ENCODE peak calls at places on chromosomes 12 and 14, in eight cellular contexts. Z, P, C, R, S, V, W and A are unnamed samples.

GRCh38 chr12:38158428-38159091 is 158.0 kb upstream of the ALG10B start:
- DNase-seq in Z (no peak), P (no peak), C (no peak), R (no peak), S (no peak), V (no peak), W (no peak), A (no peak)

GRCh38 chr12:67268896-67269631 is at the start of gene CAND1:
- DNase-seq in Z (peak; percentile 88), P (peak; percentile 94), C (peak; percentile 91), R (peak; percentile 85), S (peak; percentile 100), V (peak; percentile 85), W (peak; percentile 96), A (peak; percentile 99)

GRCh38 chr14:92802678-92803077 is 8.6 kb downstream of the GOLGA5 start:
- DNase-seq in Z (no peak), P (no peak), C (no peak), R (no peak), S (no peak), V (no peak), W (no peak), A (no peak)

GRCh38 chr12:26406813-26407212 is 211.4 kb downstream of the SSPN start:
- DNase-seq in Z (no peak), P (no peak), C (no peak), R (no peak), S (no peak), V (no peak), W (no peak), A (no peak)

GRCh38 chr12:28535216-28535615 is 345.0 kb downstream of the CCDC91 start:
- DNase-seq in Z (no peak), P (peak; percentile 40), C (no peak), R (no peak), S (peak; percentile 71), V (no peak), W (no peak), A (peak; percentile 56)

GRCh38 chr14:74891870-74892269 is 10.2 kb downstream of the DLST start:
- DNase-seq in Z (no peak), P (no peak), C (no peak), R (no peak), S (peak; percentile 60), V (no peak), W (no peak), A (no peak)

GRCh38 chr12:39912211-39912980 is 193.5 kb downstream of the SLC2A13 start:
- DNase-seq in Z (no peak), P (no peak), C (no peak), R (no peak), S (no peak), V (no peak), W (no peak), A (no peak)

GRCh38 chr12:10632226-10632625 is 18.8 kb upstream of the MAGOHB start:
- DNase-seq in Z (no peak), P (no peak), C (no peak), R (no peak), S (peak; percentile 15), V (no peak), W (no peak), A (no peak)

GRCh38 chr14:105064721-105065143 is 498 bp downstream of the GPR132 start:
- DNase-seq in Z (no peak), P (no peak), C (no peak), R (no peak), S (peak; percentile 10), V (no peak), W (no peak), A (no peak)

GRCh38 chr14:76918176-76918750 is 92.1 kb downstream of the LRRC74A start:
- DNase-seq in Z (no peak), P (no peak), C (no peak), R (no peak), S (peak; percentile 87), V (no peak), W (no peak), A (peak; percentile 76)

GRCh38 chr12:95473440-95473946 is 459 bp upstream of the METAP2 start:
- DNase-seq in Z (peak; percentile 27), P (no peak), C (peak; percentile 33), R (no peak), S (peak; percentile 58), V (no peak), W (peak; percentile 18), A (peak; percentile 12)

GRCh38 chr12:131892711-131893604 is 1.5 kb upstream of the ULK1 start:
- DNase-seq in Z (no peak), P (no peak), C (no peak), R (no peak), S (no peak), V (no peak), W (no peak), A (no peak)

GRCh38 chr14:75277796-75278421 is 719 bp upstream of the FOS start:
- DNase-seq in Z (no peak), P (no peak), C (no peak), R (no peak), S (peak; percentile 67), V (no peak), W (no peak), A (no peak)

GRCh38 chr14:88729159-88729558 is 63.6 kb downstream of the EML5 start:
- DNase-seq in Z (no peak), P (no peak), C (no peak), R (no peak), S (peak; percentile 2), V (no peak), W (no peak), A (peak; percentile 12)
- TF ChIP-seq CTCF in Z (peak; percentile 52), P (peak; percentile 26), C (peak; percentile 10), R (peak; percentile 42), S (peak; percentile 38), V (no peak), W (no peak), A (peak; percentile 72)

DNA sequence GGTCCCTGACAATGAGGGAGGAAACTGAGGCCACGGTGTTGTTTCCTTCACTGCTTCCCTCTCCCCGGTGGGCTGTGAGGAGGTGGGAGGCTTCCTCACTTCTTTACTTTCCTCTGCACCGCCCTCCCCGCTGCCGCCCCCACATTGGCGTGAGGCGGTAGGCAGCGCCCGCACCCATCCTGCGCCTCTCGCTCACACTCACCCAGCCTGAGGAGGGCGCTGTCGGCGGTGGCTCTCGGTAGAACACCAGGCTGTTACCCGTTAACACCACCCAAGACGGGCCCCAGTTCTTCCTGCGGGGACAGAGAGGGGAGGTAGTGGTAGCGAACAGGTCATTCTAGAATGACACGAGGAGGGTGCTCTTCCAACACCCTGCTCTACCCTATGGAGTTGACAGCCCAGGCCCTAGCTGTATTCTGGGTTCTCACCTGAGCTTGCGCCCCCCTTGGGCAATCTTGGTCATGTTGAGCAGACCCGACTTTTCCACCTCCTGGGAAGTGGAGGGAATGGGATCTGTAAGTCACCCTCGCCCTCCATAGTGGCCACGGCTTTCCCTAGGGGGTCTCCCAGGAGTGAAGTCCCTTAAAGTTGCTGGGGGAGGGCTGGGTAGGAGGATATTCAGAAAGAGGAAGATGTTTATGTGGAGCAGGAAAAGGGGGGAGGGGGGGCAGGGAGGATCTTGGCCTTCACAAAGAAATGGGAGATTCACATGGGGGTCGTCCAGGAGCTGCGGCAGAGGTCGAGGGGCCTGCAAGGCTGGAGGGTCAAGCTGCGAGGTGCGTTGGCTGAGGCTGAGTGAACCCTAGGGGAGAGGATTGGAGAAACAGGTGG is 3.3 kb downstream of the ARHGAP9 start:
- DNase-seq in Z (peak; percentile 63), P (no peak), C (no peak), R (no peak), S (no peak), V (peak; percentile 68), W (no peak), A (no peak)
- TF ChIP-seq CTCF in Z (peak; percentile 37), P (peak; percentile 27), C (peak; percentile 15), R (peak; percentile 31), S (no peak), V (peak; percentile 63), W (no peak), A (peak; percentile 56)

GRCh38 chr14:102591944-102592772 is at the start of gene RCOR1:
- DNase-seq in Z (peak; percentile 99), P (peak; percentile 88), C (peak; percentile 98), R (peak; percentile 97), S (peak; percentile 97), V (peak; percentile 98), W (peak; percentile 30), A (peak; percentile 96)

GRCh38 chr14:102589761-102590290 is 2.6 kb upstream of the RCOR1 start:
- DNase-seq in Z (no peak), P (no peak), C (no peak), R (no peak), S (no peak), V (no peak), W (no peak), A (no peak)

GRCh38 chr14:102591372-102591943 is 991 bp upstream of the RCOR1 start:
- DNase-seq in Z (peak; percentile 43), P (no peak), C (peak; percentile 43), R (peak; percentile 20), S (peak; percentile 35), V (peak; percentile 34), W (no peak), A (no peak)

GRCh38 chr14:102588821-102589220 is 3.6 kb upstream of the RCOR1 start:
- DNase-seq in Z (no peak), P (no peak), C (no peak), R (no peak), S (no peak), V (no peak), W (no peak), A (no peak)

DNA sequence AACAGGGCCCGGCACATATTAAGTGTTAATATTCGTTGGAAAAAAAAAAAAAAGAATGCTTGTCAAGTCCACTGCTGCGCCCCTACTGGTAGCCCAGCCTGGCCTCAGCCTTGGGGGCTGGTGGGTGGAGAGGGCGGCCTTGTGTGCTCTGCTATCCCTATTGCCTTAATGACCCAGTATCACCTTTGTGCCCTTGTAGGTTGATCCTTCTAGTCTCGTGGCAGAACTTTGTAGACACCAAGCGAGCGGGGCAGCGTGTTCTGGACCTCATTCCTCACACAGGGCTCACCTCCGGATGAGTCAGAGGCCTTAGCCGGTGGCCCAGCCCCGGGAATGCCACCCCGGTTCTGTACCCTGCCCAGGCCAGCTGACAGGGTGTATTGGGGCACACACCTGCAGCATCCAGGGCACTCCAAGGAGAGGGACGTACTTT is 1.8 kb upstream of the RCOR1 start:
- DNase-seq in Z (peak; percentile 63), P (no peak), C (peak; percentile 56), R (peak; percentile 47), S (peak; percentile 50), V (peak; percentile 73), W (no peak), A (no peak)
- TF ChIP-seq CTCF in Z (peak; percentile 33), P (peak; percentile 53), C (peak; percentile 53), R (peak; percentile 82), S (peak; percentile 55), V (peak; percentile 18), W (peak; percentile 72), A (peak; percentile 77)

DNA sequence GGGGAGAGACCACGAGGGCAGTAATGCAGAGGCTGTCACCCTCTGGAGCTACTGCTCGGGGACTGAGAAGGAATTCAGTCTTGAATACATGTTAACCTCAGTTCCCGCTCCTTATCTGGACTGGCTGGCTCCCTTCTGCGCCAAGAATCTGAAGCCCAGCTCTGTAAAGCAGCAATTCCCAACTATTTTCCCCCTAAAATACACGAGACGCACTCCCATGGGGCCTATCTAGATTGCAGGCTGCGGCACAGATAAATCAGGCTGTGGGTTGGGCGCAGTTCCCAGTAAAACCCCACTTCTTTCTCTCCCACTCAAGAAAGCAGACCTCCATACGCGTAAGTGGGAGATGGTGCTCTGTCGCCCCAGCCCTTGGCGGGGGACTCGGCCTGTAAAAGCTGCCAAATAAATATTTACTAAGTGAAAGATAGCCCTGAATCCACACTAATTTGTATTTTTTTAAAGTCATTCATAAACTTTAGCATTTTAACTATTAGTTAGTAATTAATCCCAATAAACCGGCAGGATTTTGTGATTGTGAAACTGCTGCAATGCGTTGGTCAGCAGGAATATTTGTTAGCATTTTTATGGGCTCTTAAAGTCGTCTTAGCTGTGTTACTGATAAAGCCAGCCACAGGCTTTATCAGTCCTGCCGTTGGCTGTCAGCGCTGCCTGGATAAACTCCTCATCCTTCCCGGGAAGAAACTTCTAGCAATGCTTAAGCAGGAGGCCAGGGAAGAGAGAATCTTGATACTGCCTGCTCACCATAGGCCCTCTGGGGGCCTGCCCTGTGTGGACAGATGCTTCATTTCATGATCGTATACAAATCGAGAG is 17.8 kb downstream of the FBXL14 start:
- DNase-seq in Z (no peak), P (no peak), C (peak; percentile 26), R (no peak), S (peak; percentile 55), V (no peak), W (no peak), A (peak; percentile 55)
- TF ChIP-seq CTCF in Z (no peak), P (no peak), C (no peak), R (no peak), S (no peak), V (no peak), W (no peak), A (no peak)